ENCODE peak calls at places on chromosomes 13 and 19, in six cellular contexts. One of them, this sample, is unnamed.
A peak's percentile ranks its signal among the peaks of the same experiment; 100 is the strongest.

GRCh38 chr13:75705395-75705794 is 69.3 kb downstream of the LMO7 start:
- DNase-seq in RPMI7951: peak; percentile 61
- DNase-seq in Daoy: peak; percentile 64
- DNase-seq in colonic mucosa: no peak
- DNase-seq in cardiac muscle cell: peak; percentile 39
- DNase-seq in D341Med: no peak
- DNase-seq in this sample: no peak

GRCh38 chr19:3123088-3123721 is 12.6 kb upstream of the GNA15 start:
- DNase-seq in Daoy: no peak
- DNase-seq in RPMI7951: no peak
- DNase-seq in colonic mucosa: no peak
- DNase-seq in D341Med: no peak
- DNase-seq in cardiac muscle cell: no peak
- DNase-seq in this sample: peak; percentile 55

GRCh38 chr19:10748924-10749434 is 31.1 kb downstream of the DNM2 start:
- DNase-seq in D341Med: peak; percentile 86
- DNase-seq in colonic mucosa: peak; percentile 95
- DNase-seq in Daoy: peak; percentile 82
- DNase-seq in RPMI7951: peak; percentile 67
- DNase-seq in cardiac muscle cell: peak; percentile 59
- DNase-seq in this sample: no peak

GRCh38 chr19:54952591-54953344 is 5.4 kb upstream of the NLRP7 start:
- DNase-seq in Daoy: peak; percentile 97
- DNase-seq in cardiac muscle cell: peak; percentile 45
- DNase-seq in RPMI7951: peak; percentile 69
- DNase-seq in colonic mucosa: no peak
- DNase-seq in D341Med: no peak
- DNase-seq in this sample: no peak

GRCh38 chr13:20249913-20250312 is 17.8 kb upstream of the GJB6 start:
- DNase-seq in cardiac muscle cell: no peak
- DNase-seq in colonic mucosa: no peak
- DNase-seq in RPMI7951: no peak
- DNase-seq in D341Med: no peak
- DNase-seq in Daoy: no peak
- DNase-seq in this sample: no peak

GRCh38 chr19:4043966-4044365 is 22.7 kb downstream of the ZBTB7A start:
- DNase-seq in cardiac muscle cell: no peak
- DNase-seq in colonic mucosa: no peak
- DNase-seq in Daoy: no peak
- DNase-seq in RPMI7951: no peak
- DNase-seq in D341Med: no peak
- DNase-seq in this sample: no peak

GRCh38 chr13:40189885-40190655 is 476.4 kb downstream of the FOXO1 start:
- DNase-seq in D341Med: no peak
- DNase-seq in Daoy: no peak
- DNase-seq in colonic mucosa: no peak
- DNase-seq in cardiac muscle cell: peak; percentile 52
- DNase-seq in RPMI7951: peak; percentile 52
- DNase-seq in this sample: no peak

GRCh38 chr19:41327499-41328156 is 17.7 kb downstream of the CCDC97 start:
- DNase-seq in colonic mucosa: peak; percentile 81
- DNase-seq in cardiac muscle cell: peak; percentile 51
- DNase-seq in Daoy: peak; percentile 95
- DNase-seq in D341Med: no peak
- DNase-seq in RPMI7951: peak; percentile 81
- DNase-seq in this sample: peak; percentile 78

GRCh38 chr19:7673995-7674667 is 2.8 kb upstream of the MCEMP1 start:
- DNase-seq in D341Med: peak; percentile 92
- DNase-seq in RPMI7951: peak; percentile 66
- DNase-seq in cardiac muscle cell: peak; percentile 63
- DNase-seq in colonic mucosa: peak; percentile 86
- DNase-seq in Daoy: peak; percentile 79
- DNase-seq in this sample: peak; percentile 81

GRCh38 chr13:106274551-106275208 is 260.8 kb downstream of the EFNB2 start:
- DNase-seq in colonic mucosa: no peak
- DNase-seq in RPMI7951: no peak
- DNase-seq in Daoy: no peak
- DNase-seq in cardiac muscle cell: no peak
- DNase-seq in D341Med: no peak
- DNase-seq in this sample: no peak

GRCh38 chr13:98775844-98776598 is 23.5 kb upstream of the SLC15A1 start:
- DNase-seq in cardiac muscle cell: no peak
- DNase-seq in RPMI7951: peak; percentile 84
- DNase-seq in colonic mucosa: peak; percentile 86
- DNase-seq in D341Med: no peak
- DNase-seq in Daoy: peak; percentile 77
- DNase-seq in this sample: no peak

GRCh38 chr19:49161987-49162386 is 4.4 kb downstream of the TRPM4 start:
- DNase-seq in Daoy: peak; percentile 54
- DNase-seq in RPMI7951: no peak
- DNase-seq in colonic mucosa: no peak
- DNase-seq in D341Med: no peak
- DNase-seq in cardiac muscle cell: no peak
- DNase-seq in this sample: no peak

GRCh38 chr13:39818953-39819352 is 163.5 kb downstream of the COG6 start:
- DNase-seq in RPMI7951: no peak
- DNase-seq in colonic mucosa: no peak
- DNase-seq in D341Med: no peak
- DNase-seq in Daoy: no peak
- DNase-seq in cardiac muscle cell: peak; percentile 4
- DNase-seq in this sample: no peak

GRCh38 chr13:46369506-46370268 is 17.4 kb downstream of the RUBCNL start:
- DNase-seq in cardiac muscle cell: peak; percentile 59
- DNase-seq in colonic mucosa: no peak
- DNase-seq in RPMI7951: no peak
- DNase-seq in D341Med: no peak
- DNase-seq in Daoy: no peak
- DNase-seq in this sample: no peak

GRCh38 chr19:49677232-49677881 is at the start of gene PRMT1:
- DNase-seq in RPMI7951: peak; percentile 23
- DNase-seq in Daoy: peak; percentile 64
- DNase-seq in cardiac muscle cell: no peak
- DNase-seq in D341Med: peak; percentile 67
- DNase-seq in colonic mucosa: no peak
- DNase-seq in this sample: no peak

GRCh38 chr19:13842294-13843103 is 34.4 kb upstream of the NANOS3 start:
- DNase-seq in colonic mucosa: peak; percentile 85
- DNase-seq in RPMI7951: peak; percentile 83
- DNase-seq in cardiac muscle cell: peak; percentile 84
- DNase-seq in D341Med: peak; percentile 79
- DNase-seq in Daoy: peak; percentile 87
- DNase-seq in this sample: peak; percentile 93

GRCh38 chr13:93345642-93346220 is 119.1 kb downstream of the GPC6 start:
- DNase-seq in colonic mucosa: no peak
- DNase-seq in cardiac muscle cell: no peak
- DNase-seq in RPMI7951: no peak
- DNase-seq in D341Med: no peak
- DNase-seq in Daoy: no peak
- DNase-seq in this sample: no peak

GRCh38 chr19:57978586-57979289 is 4.4 kb upstream of the C19orf18 start:
- DNase-seq in D341Med: no peak
- DNase-seq in RPMI7951: peak; percentile 20
- DNase-seq in Daoy: no peak
- DNase-seq in colonic mucosa: no peak
- DNase-seq in cardiac muscle cell: no peak
- DNase-seq in this sample: no peak

This sample was measured in heart left ventricle.